ENCODE peak calls at places on chromosomes 6 and 20, in eight cellular contexts. H, L, R, X, P, G, K and Q are unnamed samples.

GRCh38 chr6:77447254-77447653 is 16.0 kb downstream of the HTR1B start:
- DNase-seq in P (no peak), K (no peak), X (no peak), H (no peak), L (no peak), R (no peak), G (no peak), Q (no peak)

GRCh38 chr6:138086573-138087196 is 20.5 kb downstream of the PERP start:
- DNase-seq in G (no peak), H (no peak), X (no peak), P (no peak), K (no peak), R (no peak), L (no peak), Q (no peak)

GRCh38 chr20:24567508-24567907 is 98.1 kb downstream of the SYNDIG1 start:
- DNase-seq in G (no peak), X (peak; percentile 29), H (no peak), K (no peak), L (no peak), P (no peak), R (no peak), Q (no peak)

GRCh38 chr20:3908667-3909066 is 19.5 kb downstream of the PANK2 start:
- DNase-seq in R (no peak), K (peak; percentile 66), G (no peak), L (no peak), P (no peak), H (no peak), X (no peak), Q (no peak)

GRCh38 chr20:37657924-37658800 is 35.7 kb upstream of the CTNNBL1 start:
- DNase-seq in L (no peak), G (no peak), P (no peak), R (no peak), K (no peak), X (no peak), H (no peak), Q (no peak)

GRCh38 chr6:94323853-94324252 is 904.5 kb upstream of the EPHA7 start:
- DNase-seq in R (no peak), G (no peak), K (no peak), H (no peak), P (peak; percentile 13), L (no peak), X (no peak), Q (no peak)

GRCh38 chr6:147950623-147950987 is 392.0 kb upstream of the SASH1 start:
- DNase-seq in X (no peak), P (no peak), G (no peak), H (no peak), R (no peak), K (peak; percentile 11), L (no peak), Q (no peak)

GRCh38 chr6:81572020-81572419 is 180.5 kb downstream of the TENT5A start:
- DNase-seq in P (no peak), K (no peak), X (no peak), G (no peak), L (no peak), H (no peak), R (no peak), Q (no peak)

GRCh38 chr6:150622476-150622875 is 22.8 kb downstream of the PLEKHG1 start:
- DNase-seq in K (no peak), R (no peak), L (no peak), X (no peak), P (no peak), H (no peak), G (no peak), Q (no peak)

GRCh38 chr6:125888989-125889656 is 67.4 kb upstream of the HINT3 start:
- DNase-seq in R (no peak), P (peak; percentile 47), H (no peak), G (no peak), X (no peak), L (no peak), K (no peak), Q (no peak)

GRCh38 chr6:157635388-157636244 is 187.4 kb upstream of the SNX9 start:
- DNase-seq in G (no peak), L (no peak), P (no peak), H (no peak), K (no peak), X (no peak), R (no peak), Q (no peak)

GRCh38 chr6:41200296-41200900 is 551 bp downstream of the TREML2 start:
- DNase-seq in R (no peak), H (no peak), G (no peak), X (no peak), L (peak; percentile 34), K (no peak), P (no peak), Q (peak; percentile 44)

GRCh38 chr6:16184129-16184528 is 54.3 kb upstream of the GMPR start:
- DNase-seq in L (peak; percentile 69), K (no peak), H (no peak), G (no peak), R (no peak), P (peak; percentile 27), X (no peak), Q (no peak)

GRCh38 chr6:78300885-78301284 is 566.5 kb upstream of the IRAK1BP1 start:
- DNase-seq in L (no peak), R (no peak), G (no peak), H (no peak), P (no peak), X (no peak), K (no peak), Q (no peak)

GRCh38 chr6:12440981-12441380 is 150.8 kb downstream of the EDN1 start:
- DNase-seq in R (no peak), G (no peak), H (no peak), X (no peak), L (no peak), P (peak; percentile 28), K (no peak), Q (no peak)

GRCh38 chr20:8043687-8044278 is 24.2 kb upstream of the TMX4 start:
- DNase-seq in P (peak; percentile 79), L (no peak), G (no peak), R (no peak), X (no peak), K (no peak), H (no peak), Q (peak; percentile 15)

GRCh38 chr6:168116975-168117899 is 38.2 kb upstream of the FRMD1 start:
- DNase-seq in R (no peak), H (peak; percentile 22), G (no peak), X (no peak), K (no peak), P (no peak), L (no peak), Q (no peak)

GRCh38 chr6:69985180-69985579 is 118.8 kb downstream of the COL19A1 start:
- DNase-seq in L (no peak), K (no peak), G (no peak), X (no peak), P (no peak), H (no peak), R (no peak), Q (peak; percentile 19)

GRCh38 chr6:35727206-35727934 is 9.5 kb upstream of the ARMC12 start:
- DNase-seq in L (peak; percentile 76), X (peak; percentile 92), P (peak; percentile 81), H (peak; percentile 80), R (no peak), K (peak; percentile 91), G (peak; percentile 94), Q (no peak)

GRCh38 chr6:27871919-27872633 is 40.1 kb downstream of the OR2B2 start:
- DNase-seq in K (peak; percentile 34), H (peak; percentile 76), G (peak; percentile 34), X (peak; percentile 82), P (peak; percentile 86), L (peak; percentile 85), R (peak; percentile 77), Q (peak; percentile 96)

GRCh38 chr6:149964243-149965190 is 774 bp downstream of the ULBP1 start:
- DNase-seq in R (no peak), H (no peak), K (no peak), X (no peak), L (no peak), P (peak; percentile 15), G (no peak), Q (peak; percentile 37)

GRCh38 chr6:111604259-111605099 is 1.2 kb downstream of the TRAF3IP2 start:
- DNase-seq in G (peak; percentile 77), R (no peak), P (peak; percentile 45), X (no peak), L (peak; percentile 49), H (no peak), K (peak; percentile 76), Q (no peak)
- TF ChIP-seq CTCF in G (no peak), R (no peak), P (no peak), X (no peak), L (no peak), H (no peak), K (no peak), Q (no peak)

GRCh38 chr6:136012198-136012884 is 160.8 kb downstream of the PDE7B start:
- DNase-seq in L (no peak), P (peak; percentile 18), R (no peak), H (no peak), K (no peak), X (no peak), G (no peak), Q (no peak)
- H3K4me3 ChIP-seq in L (no peak overlapping the region), P (no peak overlapping the region), R (no peak overlapping the region), H (no peak overlapping the region), K (no peak overlapping the region), X (no peak overlapping the region), G (no peak overlapping the region), Q (no peak overlapping the region)

GRCh38 chr20:32353848-32354496 is 4.2 kb upstream of the ASXL1 start:
- DNase-seq in X (no peak), P (no peak), G (no peak), L (no peak), R (no peak), K (no peak), H (peak; percentile 43), Q (no peak)

GRCh38 chr20:32357869-32358631 is at the start of gene ASXL1:
- DNase-seq in G (peak; percentile 97), H (peak; percentile 100), X (peak; percentile 99), P (peak; percentile 99), R (peak; percentile 99), K (peak; percentile 98), L (peak; percentile 97), Q (peak; percentile 98)

GRCh38 chr20:32354592-32355416 is 3.3 kb upstream of the ASXL1 start:
- DNase-seq in P (no peak), X (no peak), R (no peak), G (no peak), L (no peak), H (peak; percentile 29), K (no peak), Q (peak; percentile 67)

GRCh38 chr20:32356935-32357868 is 929 bp upstream of the ASXL1 start:
- DNase-seq in L (no peak), K (no peak), X (no peak), P (peak; percentile 50), H (peak; percentile 70), R (no peak), G (no peak), Q (no peak)

DNA sequence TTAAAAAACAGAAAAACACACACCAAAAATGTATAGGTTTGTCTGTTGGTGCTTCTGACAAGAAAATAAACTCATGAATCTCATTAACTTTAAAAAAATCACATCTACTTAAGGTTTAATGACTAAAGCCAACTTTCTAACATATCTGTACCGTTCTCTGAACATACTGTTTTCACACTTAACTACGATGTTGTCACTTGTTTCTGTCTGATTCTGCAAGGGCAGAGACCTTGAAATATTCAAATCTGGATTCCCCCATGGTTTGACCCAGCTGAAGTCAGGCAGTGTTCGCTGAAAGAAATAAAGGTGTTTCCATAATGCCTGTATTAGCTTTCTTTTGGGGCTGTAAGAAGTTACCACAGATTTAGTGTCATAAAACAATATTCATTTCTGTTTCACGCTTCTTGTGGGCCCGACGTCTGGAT is 2.7 kb upstream of the ASXL1 start:
- DNase-seq in H (peak; percentile 2), R (no peak), P (no peak), L (no peak), X (no peak), K (no peak), G (no peak), Q (peak; percentile 65)
- H3K27me3 ChIP-seq in H (no peaks in the 10 kb centered on the region), R (no peaks in the 10 kb centered on the region), P (no peaks in the 10 kb centered on the region), L (no peaks in the 10 kb centered on the region), X (no peaks in the 10 kb centered on the region), K (no peaks in the 10 kb centered on the region), G (no peaks in the 10 kb centered on the region), Q (no peaks in the 10 kb centered on the region)

GRCh38 chr20:9467995-9468394 is 46.4 kb upstream of the LAMP5 start:
- DNase-seq in R (no peak), X (no peak), H (no peak), P (peak; percentile 9), L (no peak), K (no peak), G (no peak), Q (no peak)
- TF ChIP-seq CTCF in R (peak; percentile 19), X (peak; percentile 58), H (peak; percentile 68), P (peak; percentile 36), L (no peak), K (peak; percentile 49), G (no peak), Q (peak; percentile 91)